ENCODE peak calls at places on chromosomes 4 and X, in four cellular contexts. G, W, M and D are unnamed samples.

GRCh38 chr4:134421734-134422133 is 220.1 kb upstream of the PABPC4L start:
- DNase-seq in G (no peak), W (no peak), M (no peak), D (no peak)

GRCh38 chr4:143357161-143357845 is 20.6 kb downstream of the GAB1 start:
- DNase-seq in G (no peak), W (no peak), M (no peak), D (no peak)

GRCh38 chr4:98572697-98573096 is 85.7 kb downstream of the TSPAN5 start:
- DNase-seq in G (no peak), W (no peak), M (no peak), D (no peak)

GRCh38 chr4:173214661-173215060 is 46.0 kb downstream of the GALNT7 start:
- DNase-seq in G (no peak), W (no peak), M (no peak), D (no peak)

GRCh38 chr4:113094802-113095201 is 45.3 kb downstream of the ANK2 start:
- DNase-seq in G (peak), W (no peak), M (no peak), D (peak)

GRCh38 chrX:21487832-21488231 is 113.6 kb downstream of the CNKSR2 start:
- DNase-seq in G (no peak), W (peak), M (no peak), D (no peak)

GRCh38 chr4:6221296-6221850 is 21.0 kb upstream of the JAKMIP1 start:
- DNase-seq in G (no peak), W (no peak), M (no peak), D (no peak)

GRCh38 chr4:137749466-137749865 is 217.2 kb upstream of the PCDH18 start:
- DNase-seq in G (no peak), W (no peak), M (no peak), D (no peak)

GRCh38 chr4:910366-911091 is 21.6 kb downstream of the GAK start:
- DNase-seq in G (no peak), W (no peak), M (no peak), D (no peak)

GRCh38 chr4:896216-896615 is 35.9 kb downstream of the GAK start:
- DNase-seq in G (no peak), W (no peak), M (no peak), D (no peak)

GRCh38 chrX:11770320-11770719 is 12.3 kb downstream of the MSL3 start:
- DNase-seq in G (peak), W (peak), M (peak), D (peak)

GRCh38 chr4:118373614-118374255 is 20.9 kb upstream of the PRSS12 start:
- DNase-seq in G (no peak), W (no peak), M (no peak), D (no peak)

GRCh38 chrX:140091276-140091886 is 126.1 kb upstream of the CXorf66 start:
- DNase-seq in G (peak), W (no peak), M (no peak), D (peak)

GRCh38 chr4:186920486-186920885 is 196.8 kb upstream of the FAT1 start:
- DNase-seq in G (no peak), W (no peak), M (no peak), D (no peak)

GRCh38 chr4:4225915-4226605 is 669 bp downstream of the OTOP1 start:
- DNase-seq in G (no peak), W (no peak), M (no peak), D (no peak)

GRCh38 chrX:25427873-25428555 is 412.2 kb upstream of the ARX start:
- DNase-seq in G (no peak), W (no peak), M (no peak), D (no peak)

GRCh38 chr4:165720411-165721082 is 152.5 kb upstream of the TLL1 start:
- DNase-seq in G (no peak), W (no peak), M (no peak), D (no peak)

DNA sequence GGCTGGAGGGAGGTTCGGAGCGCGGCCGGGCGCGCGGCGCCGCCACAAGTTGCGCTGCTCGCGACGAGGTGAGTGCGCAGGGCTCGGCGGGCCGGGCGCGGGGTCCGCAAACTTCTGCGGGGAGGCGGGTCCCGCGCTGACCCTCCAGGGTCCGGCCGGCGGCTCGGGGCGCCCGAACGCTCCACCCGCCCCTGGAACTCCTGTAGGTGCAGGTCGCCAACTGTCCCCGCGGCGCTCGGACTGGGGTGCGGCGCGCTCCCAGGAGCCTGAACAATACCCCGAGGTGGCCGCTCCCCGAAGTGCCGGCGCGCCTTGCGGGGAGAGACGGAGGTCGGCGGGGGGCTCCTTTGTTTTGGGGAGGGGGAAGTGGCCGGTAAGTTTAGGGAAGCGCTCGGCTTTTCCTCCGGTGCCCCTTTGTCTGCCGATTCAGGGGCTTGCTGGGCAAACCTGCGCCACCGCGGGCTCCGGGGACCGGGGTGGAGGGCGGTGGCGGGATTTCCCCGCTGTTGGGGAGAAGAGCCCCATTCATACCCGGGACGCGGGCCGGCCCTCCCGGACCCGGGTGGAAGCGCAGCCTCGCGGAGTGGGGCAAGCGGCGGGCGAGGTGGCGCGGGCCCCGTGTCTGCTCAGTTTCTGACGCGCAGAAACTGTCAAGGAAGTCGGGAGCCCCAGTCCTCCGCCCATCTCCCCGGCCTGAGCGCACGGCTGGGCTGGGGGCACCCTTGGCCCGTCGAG is 689 bp downstream of the TBL1X start:
- DNase-seq in G (peak), W (no peak), M (no peak), D (peak)
- TF ChIP-seq TARDBP in G (no peak), W (no peak), M (no peak), D (no peak)

GRCh38 chr4:7323872-7324650 is 110.7 kb downstream of the PSAPL1 start:
- DNase-seq in G (no peak), W (peak), M (no peak), D (peak)
- TF ChIP-seq FOXM1 in G (no peak), W (no peak), M (no peak), D (no peak)

GRCh38 chr4:48405924-48406323 is 64.6 kb downstream of the SLAIN2 start:
- DNase-seq in G (no peak), W (no peak), M (no peak), D (no peak)
- TF ChIP-seq FOXK2 in G (no peak), W (no peak), M (no peak), D (no peak)

GRCh38 chr4:152778656-152779512 is 646 bp downstream of the TIGD4 start:
- DNase-seq in G (no peak), W (peak), M (no peak), D (peak)
- TF ChIP-seq TARDBP in G (no peak), W (no peak), M (no peak), D (no peak)

DNA sequence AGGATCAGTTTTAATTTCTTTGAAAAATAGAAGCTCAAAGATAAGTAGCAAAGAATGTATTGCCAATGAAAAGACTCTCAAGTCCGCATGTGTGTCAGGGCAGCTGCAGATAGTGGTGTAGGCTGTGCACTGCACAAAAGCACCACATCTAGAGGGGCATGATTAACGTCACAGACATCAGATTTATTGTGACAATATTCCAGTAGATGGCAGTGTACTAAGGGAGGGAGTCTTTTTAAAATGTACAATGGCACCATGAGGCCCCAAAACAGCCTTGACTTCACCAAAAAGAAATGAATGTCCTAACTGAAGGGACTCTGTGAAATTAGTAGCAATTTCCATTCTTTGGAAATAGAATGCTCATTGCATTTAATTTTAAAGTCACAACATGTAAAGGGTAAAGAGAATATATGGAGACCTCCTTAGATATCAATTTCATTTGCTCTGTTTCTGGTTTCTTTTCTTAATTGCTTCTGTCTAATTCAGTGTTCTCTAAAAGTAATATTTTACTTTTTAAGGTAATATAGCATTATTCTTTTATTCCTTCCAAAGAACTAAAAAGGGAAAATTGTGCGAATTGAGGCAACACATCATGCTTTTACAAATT is 98.4 kb downstream of the ZNF827 start:
- DNase-seq in G (peak), W (peak), M (peak), D (peak)
- TF ChIP-seq FOXM1 in G (no peak), W (no peak), M (no peak), D (no peak)